ENCODE peak calls at places on chromosomes 4 and X, in eight cellular contexts. U is kidney, N is heart right ventricle, S is omental fat pad, K is astrocyte of the spinal cord, L is GM12878, X is pancreas, F is fibroblast of lung. G is an unnamed sample.
A peak's percentile ranks its signal among the peaks of the same experiment; 100 is the strongest.

GRCh38 chr4:150570862-150571261 is 11.1 kb upstream of the MAB21L2 start:
- DNase-seq in U (no peak), F (no peak), K (no peak), X (no peak), L (no peak), N (no peak), S (no peak), G (no peak)

GRCh38 chrX:69027181-69028005 is 137.9 kb downstream of the PJA1 start:
- DNase-seq in F (peak; percentile 82), K (peak; percentile 60), X (no peak), U (no peak), S (peak; percentile 23), N (no peak), L (no peak), G (no peak)

GRCh38 chrX:48695524-48695875 is 1.0 kb upstream of the SUV39H1 start:
- DNase-seq in K (no peak), L (no peak), S (no peak), N (no peak), U (no peak), X (no peak), F (peak; percentile 28), G (no peak)

GRCh38 chr4:87529187-87529586 is at the start of gene SPARCL1:
- DNase-seq in S (no peak), K (no peak), U (no peak), F (no peak), X (no peak), L (no peak), N (peak; percentile 21), G (no peak)

GRCh38 chrX:53073115-53073581 is 9.0 kb upstream of the TSPYL2 start:
- DNase-seq in K (no peak), N (no peak), U (peak; percentile 15), X (no peak), L (no peak), F (no peak), S (no peak), G (no peak)

GRCh38 chrX:54826598-54826997 is 19.1 kb downstream of the MAGED2 start:
- DNase-seq in X (no peak), S (no peak), U (no peak), N (no peak), L (no peak), K (no peak), F (peak; percentile 14), G (no peak)

GRCh38 chrX:129360175-129360574 is 163.1 kb downstream of the SMARCA1 start:
- DNase-seq in N (no peak), S (no peak), K (peak; percentile 48), F (peak; percentile 34), U (no peak), X (no peak), L (peak; percentile 21), G (peak; percentile 2)

GRCh38 chrX:53716328-53717088 is 30.0 kb upstream of the HUWE1 start:
- DNase-seq in K (peak; percentile 5), N (no peak), S (no peak), X (no peak), F (peak; percentile 65), L (peak; percentile 87), U (no peak), G (no peak)

GRCh38 chr4:139144911-139145551 is 32.0 kb downstream of the ELF2 start:
- DNase-seq in L (no peak), K (no peak), F (no peak), N (no peak), U (no peak), S (no peak), X (peak; percentile 38), G (no peak)

GRCh38 chr4:122796801-122797404 is 29.7 kb upstream of the FGF2 start:
- DNase-seq in F (peak; percentile 19), K (no peak), X (no peak), N (no peak), L (no peak), U (no peak), S (no peak), G (no peak)

GRCh38 chr4:40309250-40309774 is 25.8 kb upstream of the CHRNA9 start:
- DNase-seq in L (peak; percentile 92), N (peak; percentile 86), S (peak; percentile 99), K (peak; percentile 83), X (peak; percentile 88), U (peak; percentile 92), F (peak; percentile 65), G (no peak)

GRCh38 chr4:153634737-153635353 is 49.2 kb upstream of the TLR2 start:
- DNase-seq in U (no peak), X (no peak), L (no peak), N (no peak), S (no peak), K (peak; percentile 39), F (peak; percentile 17), G (no peak)

GRCh38 chr4:42865572-42866189 is 26.8 kb upstream of the GRXCR1 start:
- DNase-seq in L (no peak), F (peak; percentile 24), N (no peak), K (peak; percentile 48), X (no peak), S (peak; percentile 32), U (no peak), G (no peak)

GRCh38 chr4:77599378-77599777 is 6.2 kb upstream of the CXCL13 start:
- DNase-seq in S (no peak), N (no peak), L (no peak), K (peak; percentile 58), F (peak; percentile 31), U (no peak), X (no peak), G (no peak)

GRCh38 chr4:152935661-152936445 is at the start of gene FHDC1:
- DNase-seq in N (no peak), K (no peak), L (no peak), F (peak; percentile 45), X (peak; percentile 86), U (peak; percentile 90), S (no peak), G (peak; percentile 80)

GRCh38 chrX:110395877-110396276 is 37.2 kb downstream of the RTL9 start:
- DNase-seq in L (no peak), X (no peak), K (no peak), U (no peak), N (no peak), F (no peak), S (no peak), G (no peak)

GRCh38 chr4:48543796-48544195 is 53.7 kb downstream of the ZAR1 start:
- DNase-seq in K (peak; percentile 29), U (no peak), L (no peak), N (no peak), X (no peak), F (peak; percentile 37), S (no peak), G (no peak)

GRCh38 chr4:48542888-48543287 is 52.8 kb downstream of the ZAR1 start:
- DNase-seq in U (no peak), N (no peak), K (no peak), X (no peak), F (no peak), L (no peak), S (no peak), G (no peak)

GRCh38 chr4:48546336-48546735 is 56.3 kb downstream of the ZAR1 start:
- DNase-seq in L (peak; percentile 8), F (peak; percentile 28), U (no peak), X (no peak), K (peak; percentile 53), N (no peak), S (no peak), G (no peak)
- TF ChIP-seq CTCF in L (peak; percentile 57), F (peak; percentile 82), U (peak; percentile 46), X (peak; percentile 11), K (peak; percentile 67), N (peak; percentile 8), S (no peak), G (peak; percentile 74)

DNA sequence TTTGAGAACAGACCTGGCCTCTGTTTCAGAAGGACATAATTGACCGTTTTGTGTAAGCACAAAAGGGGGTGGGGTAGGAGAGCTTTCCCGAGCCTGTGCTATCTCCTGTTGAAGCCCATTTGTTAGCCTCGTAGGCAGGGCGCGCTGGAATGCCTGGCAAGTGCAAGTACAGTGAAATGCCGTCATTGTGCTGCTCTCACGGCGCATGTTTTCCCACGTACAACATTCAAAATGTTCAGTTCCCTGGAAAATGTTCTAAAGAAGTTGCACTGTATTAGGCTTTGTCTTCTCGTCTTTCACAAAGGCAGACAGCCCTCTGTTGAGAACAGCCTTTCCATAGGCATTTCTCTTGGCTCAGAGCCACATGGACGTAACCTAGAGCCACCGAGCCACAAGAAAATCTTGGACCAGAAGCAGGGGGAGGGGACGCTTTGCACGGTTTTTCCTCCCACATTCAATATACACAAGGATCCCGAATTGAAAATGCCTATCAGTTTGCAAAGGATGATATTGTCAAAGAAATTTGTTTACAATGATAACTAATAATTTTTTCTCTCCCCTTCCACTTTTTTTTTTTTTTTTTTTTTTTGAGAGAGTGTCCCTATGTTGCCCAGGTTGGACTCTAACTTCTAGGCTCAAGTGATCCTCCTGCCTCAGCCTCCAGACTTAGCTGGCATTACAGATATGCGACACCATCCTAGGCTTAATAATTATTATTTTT is 54.6 kb upstream of the RAPGEF2 start:
- DNase-seq in U (peak; percentile 78), K (peak; percentile 72), S (peak; percentile 47), F (peak; percentile 94), N (peak; percentile 64), L (no peak), X (peak; percentile 75), G (no peak)
- TF ChIP-seq CTCF in U (no peak), K (no peak), S (no peak), F (no peak), N (no peak), L (no peak), X (no peak), G (no peak)

GRCh38 chrX:79367907-79368306 is 773 bp upstream of the ITM2A start:
- DNase-seq in N (no peak), S (no peak), K (no peak), U (no peak), X (no peak), L (no peak), F (no peak), G (no peak)

GRCh38 chrX:79369871-79370270 is 2.7 kb upstream of the ITM2A start:
- DNase-seq in L (no peak), S (no peak), N (no peak), X (no peak), U (no peak), K (no peak), F (no peak), G (no peak)

GRCh38 chrX:79366556-79366887 is 612 bp downstream of the ITM2A start:
- DNase-seq in X (no peak), K (no peak), L (no peak), N (no peak), F (no peak), S (no peak), U (no peak), G (no peak)

GRCh38 chrX:79365591-79365990 is 1.5 kb downstream of the ITM2A start:
- DNase-seq in N (no peak), L (no peak), X (no peak), S (no peak), K (no peak), F (no peak), U (no peak), G (no peak)

GRCh38 chrX:79366888-79367749 is at the start of gene ITM2A:
- DNase-seq in K (no peak), N (peak; percentile 46), S (no peak), L (no peak), F (no peak), X (peak; percentile 20), U (peak; percentile 79), G (no peak)
- TF ChIP-seq CTCF in K (no peak), N (no peak), S (no peak), L (peak; percentile 26), F (no peak), X (no peak), U (no peak), G (no peak)

DNA sequence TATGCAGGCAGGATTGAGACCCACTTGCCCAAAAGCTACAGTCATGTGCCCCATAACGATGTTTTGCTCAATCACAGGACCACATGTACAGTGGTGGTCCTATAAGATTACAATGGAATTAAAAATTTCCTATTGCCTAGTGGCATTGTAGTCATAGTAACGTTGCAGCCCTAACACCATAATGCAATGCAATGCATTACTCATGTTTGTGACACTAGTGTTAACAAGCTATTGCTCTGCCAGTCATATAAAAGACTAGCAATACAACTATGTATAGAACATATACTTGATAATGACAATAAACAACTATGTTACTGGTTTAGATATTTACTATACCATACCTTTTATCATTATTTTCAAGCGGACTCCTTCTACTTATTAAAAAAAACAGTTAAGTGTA is 50.6 kb downstream of the VGLL1 start:
- DNase-seq in N (no peak), U (no peak), L (no peak), K (no peak), X (no peak), F (no peak), S (no peak), G (no peak)
- TF ChIP-seq CTCF in N (no peak), U (no peak), L (no peak), K (no peak), X (no peak), F (no peak), S (no peak), G (no peak)

G was measured in D721Med.